ENCODE peak calls at places on chromosomes 4 and X, in four cellular contexts. L is Caco-2, W is GM23248, D is T-helper 1 cell. B is an unnamed sample.

GRCh38 chrX:39577206-39577605 is 520.6 kb downstream of the BCOR start:
- DNase-seq in L (no peak), W (no peak), D (no peak), B (no peak)

GRCh38 chrX:10797493-10797892 is 177.1 kb upstream of the MID1 start:
- DNase-seq in D (no peak), W (peak), L (no peak), B (no peak)

GRCh38 chrX:3651272-3651671 is 62.2 kb downstream of the PRKX start:
- DNase-seq in D (no peak), W (peak), L (no peak), B (no peak)

GRCh38 chr4:152594981-152595916 is 59.4 kb upstream of the FBXW7 start:
- DNase-seq in D (no peak), L (no peak), W (no peak), B (no peak)

GRCh38 chrX:130893356-130894085 is 9.5 kb downstream of the ENOX2 start:
- DNase-seq in D (no peak), W (no peak), L (no peak), B (no peak)

GRCh38 chrX:132023896-132024386 is 839 bp downstream of the STK26 start:
- DNase-seq in W (no peak), D (peak), L (no peak), B (no peak)

GRCh38 chrX:774536-774935 is 143.9 kb downstream of the SHOX start:
- DNase-seq in W (no peak), D (no peak), L (no peak), B (no peak)

GRCh38 chrX:23623797-23624196 is 43.5 kb upstream of the PRDX4 start:
- DNase-seq in L (no peak), W (no peak), D (no peak), B (no peak)

GRCh38 chr4:152981278-152981677 is 45.2 kb downstream of the FHDC1 start:
- DNase-seq in W (no peak), D (no peak), L (no peak), B (no peak)

GRCh38 chr4:39502034-39502658 is 25.1 kb downstream of the UGDH start:
- DNase-seq in D (no peak), W (peak), L (no peak), B (no peak)

GRCh38 chr4:165754664-165755063 is 118.4 kb upstream of the TLL1 start:
- DNase-seq in L (no peak), W (no peak), D (no peak), B (no peak)

GRCh38 chr4:7430965-7431695 is 3.6 kb downstream of the PSAPL1 start:
- DNase-seq in W (no peak), L (peak), D (no peak), B (no peak)

GRCh38 chr4:186739802-186740434 is 16.3 kb upstream of the FAT1 start:
- DNase-seq in L (no peak), W (no peak), D (no peak), B (no peak)

GRCh38 chr4:73831569-73831968 is 4.9 kb upstream of the CXCL6 start:
- DNase-seq in W (peak), D (no peak), L (no peak), B (no peak)

GRCh38 chr4:94439606-94440005 is 12.1 kb upstream of the PDLIM5 start:
- DNase-seq in D (no peak), W (no peak), L (no peak), B (no peak)

GRCh38 chrX:130523460-130524394 is 121.9 kb downstream of the RBMX2 start:
- DNase-seq in W (no peak), D (no peak), L (peak), B (no peak)

GRCh38 chr4:128341634-128342033 is 54.0 kb upstream of the PGRMC2 start:
- DNase-seq in L (no peak), W (no peak), D (no peak), B (no peak)

GRCh38 chr4:8548731-8549351 is 31.4 kb upstream of the GPR78 start:
- DNase-seq in L (no peak), D (no peak), W (no peak), B (no peak)

GRCh38 chrX:49029876-49030275 is 13.3 kb downstream of the TFE3 start:
- DNase-seq in D (no peak), L (peak), W (no peak), B (no peak)

GRCh38 chr4:145231906-145232700 is 51.7 kb upstream of the OTUD4 start:
- DNase-seq in W (peak), D (no peak), L (no peak), B (no peak)

GRCh38 chr4:130288576-130288975 is 1192.6 kb downstream of the C4orf33 start:
- DNase-seq in W (no peak), L (no peak), D (no peak), B (no peak)

GRCh38 chr4:15988222-15988621 is 25.2 kb upstream of the FGFBP2 start:
- DNase-seq in D (no peak), L (no peak), W (no peak), B (no peak)

GRCh38 chr4:94454405-94454804 is 2.7 kb downstream of the PDLIM5 start:
- DNase-seq in W (peak), L (no peak), D (no peak), B (no peak)

B was measured in activated CD4-positive, CD25-positive, alpha-beta regulatory T cell.